ENCODE peak calls at places on chromosomes 5 and 9, in eight cellular contexts. One of them, this sample, is unnamed.

GRCh38 chr5:164934561-164934960 is 1429.1 kb downstream of the MAT2B start:
- DNase-seq in progenitor cell of endocrine pancreas: no peak
- DNase-seq in suprapubic skin: no peak
- DNase-seq in kidney epithelial cell: no peak
- DNase-seq in SK-N-SH: no peak
- DNase-seq in ascending aorta: no peak
- DNase-seq in cardiac muscle cell: no peak
- DNase-seq in mucosa of descending colon: no peak
- DNase-seq in this sample: no peak

GRCh38 chr5:115773010-115773580 is 43.4 kb downstream of the CDO1 start:
- DNase-seq in progenitor cell of endocrine pancreas: no peak
- DNase-seq in suprapubic skin: no peak
- DNase-seq in kidney epithelial cell: no peak
- DNase-seq in SK-N-SH: no peak
- DNase-seq in ascending aorta: no peak
- DNase-seq in cardiac muscle cell: no peak
- DNase-seq in mucosa of descending colon: no peak
- DNase-seq in this sample: no peak

GRCh38 chr5:80915716-80916115 is 44.4 kb upstream of the RASGRF2 start:
- DNase-seq in progenitor cell of endocrine pancreas: no peak
- DNase-seq in suprapubic skin: no peak
- DNase-seq in kidney epithelial cell: no peak
- DNase-seq in SK-N-SH: no peak
- DNase-seq in ascending aorta: no peak
- DNase-seq in cardiac muscle cell: no peak
- DNase-seq in mucosa of descending colon: no peak
- DNase-seq in this sample: no peak

GRCh38 chr9:137407590-137408300 is 15.2 kb downstream of the EXD3 start:
- DNase-seq in progenitor cell of endocrine pancreas: no peak
- DNase-seq in suprapubic skin: no peak
- DNase-seq in kidney epithelial cell: no peak
- DNase-seq in SK-N-SH: no peak
- DNase-seq in ascending aorta: no peak
- DNase-seq in cardiac muscle cell: no peak
- DNase-seq in mucosa of descending colon: peak
- DNase-seq in this sample: no peak

GRCh38 chr5:30808996-30809395 is 384.5 kb upstream of the CDH6 start:
- DNase-seq in progenitor cell of endocrine pancreas: no peak
- DNase-seq in suprapubic skin: no peak
- DNase-seq in kidney epithelial cell: no peak
- DNase-seq in SK-N-SH: no peak
- DNase-seq in ascending aorta: no peak
- DNase-seq in cardiac muscle cell: peak
- DNase-seq in mucosa of descending colon: no peak
- DNase-seq in this sample: no peak

GRCh38 chr5:119393201-119393691 is 37.4 kb downstream of the TNFAIP8 start:
- DNase-seq in progenitor cell of endocrine pancreas: no peak
- DNase-seq in suprapubic skin: no peak
- DNase-seq in kidney epithelial cell: no peak
- DNase-seq in SK-N-SH: no peak
- DNase-seq in ascending aorta: no peak
- DNase-seq in cardiac muscle cell: no peak
- DNase-seq in mucosa of descending colon: no peak
- DNase-seq in this sample: no peak

GRCh38 chr9:98706651-98707103 is 2.1 kb downstream of the GABBR2 start:
- DNase-seq in progenitor cell of endocrine pancreas: no peak
- DNase-seq in suprapubic skin: no peak
- DNase-seq in kidney epithelial cell: no peak
- DNase-seq in SK-N-SH: no peak
- DNase-seq in ascending aorta: no peak
- DNase-seq in cardiac muscle cell: no peak
- DNase-seq in mucosa of descending colon: no peak
- DNase-seq in this sample: no peak

GRCh38 chr5:110414360-110414759 is 312.1 kb downstream of the TMEM232 start:
- DNase-seq in progenitor cell of endocrine pancreas: no peak
- DNase-seq in suprapubic skin: no peak
- DNase-seq in kidney epithelial cell: no peak
- DNase-seq in SK-N-SH: no peak
- DNase-seq in ascending aorta: no peak
- DNase-seq in cardiac muscle cell: no peak
- DNase-seq in mucosa of descending colon: no peak
- DNase-seq in this sample: no peak

GRCh38 chr5:179777909-179778308 is 15.9 kb upstream of the LTC4S start:
- DNase-seq in progenitor cell of endocrine pancreas: no peak
- DNase-seq in suprapubic skin: no peak
- DNase-seq in kidney epithelial cell: no peak
- DNase-seq in SK-N-SH: no peak
- DNase-seq in ascending aorta: no peak
- DNase-seq in cardiac muscle cell: no peak
- DNase-seq in mucosa of descending colon: peak
- DNase-seq in this sample: no peak

GRCh38 chr5:179777456-179777855 is 16.3 kb upstream of the LTC4S start:
- DNase-seq in progenitor cell of endocrine pancreas: no peak
- DNase-seq in suprapubic skin: no peak
- DNase-seq in kidney epithelial cell: no peak
- DNase-seq in SK-N-SH: no peak
- DNase-seq in ascending aorta: no peak
- DNase-seq in cardiac muscle cell: no peak
- DNase-seq in mucosa of descending colon: no peak
- DNase-seq in this sample: no peak

GRCh38 chr5:179778591-179778990 is 15.2 kb upstream of the LTC4S start:
- DNase-seq in progenitor cell of endocrine pancreas: no peak
- DNase-seq in suprapubic skin: no peak
- DNase-seq in kidney epithelial cell: no peak
- DNase-seq in SK-N-SH: no peak
- DNase-seq in ascending aorta: no peak
- DNase-seq in cardiac muscle cell: no peak
- DNase-seq in mucosa of descending colon: no peak
- DNase-seq in this sample: no peak

GRCh38 chr5:179774442-179774841 is 19.3 kb upstream of the LTC4S start:
- DNase-seq in progenitor cell of endocrine pancreas: no peak
- DNase-seq in suprapubic skin: no peak
- DNase-seq in kidney epithelial cell: no peak
- DNase-seq in SK-N-SH: no peak
- DNase-seq in ascending aorta: no peak
- DNase-seq in cardiac muscle cell: no peak
- DNase-seq in mucosa of descending colon: no peak
- DNase-seq in this sample: no peak

GRCh38 chr5:179776413-179776938 is 17.3 kb upstream of the LTC4S start:
- DNase-seq in progenitor cell of endocrine pancreas: no peak
- DNase-seq in suprapubic skin: no peak
- DNase-seq in kidney epithelial cell: no peak
- DNase-seq in SK-N-SH: no peak
- DNase-seq in ascending aorta: no peak
- DNase-seq in cardiac muscle cell: no peak
- DNase-seq in mucosa of descending colon: no peak
- DNase-seq in this sample: no peak
- TF ChIP-seq CTCF in progenitor cell of endocrine pancreas: no peak
- TF ChIP-seq CTCF in suprapubic skin: no peak
- TF ChIP-seq CTCF in kidney epithelial cell: no peak
- TF ChIP-seq CTCF in SK-N-SH: no peak
- TF ChIP-seq CTCF in ascending aorta: no peak
- TF ChIP-seq CTCF in cardiac muscle cell: no peak
- TF ChIP-seq CTCF in mucosa of descending colon: no peak
- TF ChIP-seq CTCF in this sample: no peak

DNA sequence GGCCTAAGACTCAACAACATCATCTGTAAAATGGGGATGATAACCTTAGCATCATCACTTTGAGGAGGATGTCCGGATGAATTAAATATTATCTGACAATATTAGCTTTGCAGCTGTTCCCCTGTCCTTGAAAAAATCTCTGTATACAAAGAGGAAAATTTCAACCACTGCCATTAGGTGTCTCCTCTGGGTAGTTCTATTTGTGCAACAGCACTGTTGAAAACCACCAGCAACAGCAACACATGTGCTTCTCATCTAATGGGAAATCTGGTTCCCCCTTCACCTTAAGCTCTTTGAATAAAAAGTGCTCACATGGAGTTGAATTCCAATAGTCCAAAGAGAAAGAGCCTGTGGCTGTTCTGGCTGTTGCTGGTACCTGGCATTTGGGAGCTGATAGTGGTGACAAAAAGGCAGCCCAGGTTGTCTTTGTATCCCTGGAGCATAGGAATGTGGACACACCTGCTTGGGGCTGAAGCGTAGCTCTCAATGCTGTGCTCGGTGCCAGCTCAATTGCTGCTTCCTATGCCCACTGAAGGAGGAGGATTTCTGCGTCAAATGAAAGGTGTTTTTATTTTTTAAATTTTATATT is 322.1 kb upstream of the MSX2 start:
- DNase-seq in progenitor cell of endocrine pancreas: no peak
- DNase-seq in suprapubic skin: no peak
- DNase-seq in kidney epithelial cell: no peak
- DNase-seq in SK-N-SH: peak
- DNase-seq in ascending aorta: no peak
- DNase-seq in cardiac muscle cell: no peak
- DNase-seq in mucosa of descending colon: no peak
- DNase-seq in this sample: no peak
- TF ChIP-seq CTCF in progenitor cell of endocrine pancreas: no peak
- TF ChIP-seq CTCF in suprapubic skin: no peak
- TF ChIP-seq CTCF in kidney epithelial cell: no peak
- TF ChIP-seq CTCF in SK-N-SH: peak
- TF ChIP-seq CTCF in ascending aorta: no peak
- TF ChIP-seq CTCF in cardiac muscle cell: peak
- TF ChIP-seq CTCF in mucosa of descending colon: no peak
- TF ChIP-seq CTCF in this sample: no peak

GRCh38 chr9:129109952-129110739 is 447 bp downstream of the CRAT start:
- DNase-seq in progenitor cell of endocrine pancreas: no peak
- DNase-seq in suprapubic skin: peak
- DNase-seq in kidney epithelial cell: no peak
- DNase-seq in SK-N-SH: no peak
- DNase-seq in ascending aorta: peak
- DNase-seq in cardiac muscle cell: peak
- DNase-seq in mucosa of descending colon: no peak
- DNase-seq in this sample: no peak
- TF ChIP-seq CTCF in progenitor cell of endocrine pancreas: peak
- TF ChIP-seq CTCF in suprapubic skin: no peak
- TF ChIP-seq CTCF in kidney epithelial cell: no peak
- TF ChIP-seq CTCF in SK-N-SH: no peak
- TF ChIP-seq CTCF in ascending aorta: peak
- TF ChIP-seq CTCF in cardiac muscle cell: no peak
- TF ChIP-seq CTCF in mucosa of descending colon: no peak
- TF ChIP-seq CTCF in this sample: no peak

DNA sequence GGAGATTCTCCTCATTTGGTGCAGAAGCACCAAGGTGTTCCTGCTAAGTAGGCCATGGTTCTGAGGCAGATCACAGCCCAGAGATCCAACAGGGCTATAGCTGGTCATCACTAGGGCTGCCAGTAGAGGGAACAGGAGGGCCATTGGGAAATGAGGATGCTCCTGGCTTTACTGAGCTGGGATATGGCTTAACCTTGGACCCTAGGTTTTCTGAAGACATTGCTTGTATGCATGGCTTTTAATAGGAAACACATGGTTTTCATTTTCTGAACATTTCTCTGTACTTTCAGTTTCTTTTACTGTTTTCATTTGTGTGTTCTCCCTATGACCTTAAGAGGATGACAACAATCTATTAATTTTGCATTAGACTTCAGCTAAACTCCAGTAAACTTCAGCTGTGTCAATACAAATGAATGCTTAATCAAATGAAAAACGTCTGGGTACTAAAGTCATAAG is at the start of gene IFNW1:
- DNase-seq in progenitor cell of endocrine pancreas: no peak
- DNase-seq in suprapubic skin: no peak
- DNase-seq in kidney epithelial cell: no peak
- DNase-seq in SK-N-SH: peak
- DNase-seq in ascending aorta: no peak
- DNase-seq in cardiac muscle cell: no peak
- DNase-seq in mucosa of descending colon: no peak
- DNase-seq in this sample: no peak
- TF ChIP-seq CTCF in progenitor cell of endocrine pancreas: no peak
- TF ChIP-seq CTCF in suprapubic skin: no peak
- TF ChIP-seq CTCF in kidney epithelial cell: peak
- TF ChIP-seq CTCF in SK-N-SH: peak
- TF ChIP-seq CTCF in ascending aorta: no peak
- TF ChIP-seq CTCF in cardiac muscle cell: peak
- TF ChIP-seq CTCF in mucosa of descending colon: no peak
- TF ChIP-seq CTCF in this sample: no peak

DNA sequence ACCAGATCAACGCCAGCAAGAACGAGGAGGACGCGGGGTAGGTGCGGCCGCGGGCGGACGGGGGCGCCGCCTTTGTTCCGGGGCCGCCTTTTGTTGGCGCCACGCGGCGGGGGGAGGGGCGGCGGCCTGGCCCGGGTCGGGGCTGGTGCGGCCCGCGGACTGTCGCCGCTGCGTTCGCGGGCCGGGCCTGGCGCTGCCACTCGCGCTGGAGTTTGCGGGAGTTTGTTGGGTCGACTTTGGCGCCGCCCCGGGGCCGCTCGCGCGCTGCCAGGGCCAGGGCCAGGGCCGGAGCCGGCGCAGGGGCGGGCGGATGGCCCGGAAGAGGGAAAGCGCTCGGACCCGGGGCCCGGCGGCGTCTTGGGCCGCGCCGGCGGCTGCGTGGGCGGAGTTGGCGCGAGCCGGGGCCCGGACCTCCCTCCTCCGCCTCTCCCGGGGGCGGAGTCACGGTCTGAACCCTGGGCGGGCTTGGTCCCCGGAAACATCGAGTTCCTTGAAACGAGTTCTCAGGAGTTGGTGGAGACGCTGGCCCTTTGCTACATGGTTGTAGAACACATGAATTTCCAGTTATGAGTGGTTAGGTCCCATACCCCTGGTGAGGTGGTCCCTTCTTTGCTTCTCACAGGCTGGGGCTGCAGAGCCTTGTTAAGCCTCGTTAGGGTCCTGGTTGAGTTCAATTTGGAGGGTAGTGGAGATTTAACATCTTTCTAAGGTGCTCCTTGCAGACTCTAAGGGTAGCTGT is 846 bp downstream of the HNRNPAB start:
- DNase-seq in progenitor cell of endocrine pancreas: peak
- DNase-seq in suprapubic skin: peak
- DNase-seq in kidney epithelial cell: no peak
- DNase-seq in SK-N-SH: peak
- DNase-seq in ascending aorta: peak
- DNase-seq in cardiac muscle cell: peak
- DNase-seq in mucosa of descending colon: peak
- DNase-seq in this sample: peak
- TF ChIP-seq CTCF in progenitor cell of endocrine pancreas: no peak
- TF ChIP-seq CTCF in suprapubic skin: no peak
- TF ChIP-seq CTCF in kidney epithelial cell: no peak
- TF ChIP-seq CTCF in SK-N-SH: no peak
- TF ChIP-seq CTCF in ascending aorta: no peak
- TF ChIP-seq CTCF in cardiac muscle cell: no peak
- TF ChIP-seq CTCF in mucosa of descending colon: no peak
- TF ChIP-seq CTCF in this sample: no peak

DNA sequence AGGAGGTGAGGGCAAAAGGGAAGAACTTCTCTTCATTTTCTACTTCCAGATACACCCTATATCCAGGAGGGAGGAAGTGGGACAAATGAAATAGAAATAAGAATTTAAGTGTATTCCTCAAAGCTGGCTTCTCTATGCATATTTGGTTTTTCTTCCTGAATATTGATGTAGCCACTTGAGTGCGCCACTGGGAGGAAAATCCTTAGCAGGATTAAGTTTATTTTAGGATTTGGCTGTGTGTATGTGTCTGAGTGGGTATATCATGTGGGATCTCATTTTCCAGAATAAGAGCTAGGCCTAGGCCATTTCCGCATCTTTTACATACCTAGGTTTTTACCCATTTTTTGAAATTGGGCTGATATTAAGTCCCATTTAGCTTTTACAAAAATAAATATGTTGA is 42.5 kb downstream of the MAP1B start:
- DNase-seq in progenitor cell of endocrine pancreas: no peak
- DNase-seq in suprapubic skin: no peak
- DNase-seq in kidney epithelial cell: no peak
- DNase-seq in SK-N-SH: no peak
- DNase-seq in ascending aorta: no peak
- DNase-seq in cardiac muscle cell: no peak
- DNase-seq in mucosa of descending colon: no peak
- DNase-seq in this sample: no peak
- TF ChIP-seq CTCF in progenitor cell of endocrine pancreas: no peak
- TF ChIP-seq CTCF in suprapubic skin: no peak
- TF ChIP-seq CTCF in kidney epithelial cell: no peak
- TF ChIP-seq CTCF in SK-N-SH: peak
- TF ChIP-seq CTCF in ascending aorta: peak
- TF ChIP-seq CTCF in cardiac muscle cell: peak
- TF ChIP-seq CTCF in mucosa of descending colon: no peak
- TF ChIP-seq CTCF in this sample: no peak

This sample was measured in omental fat pad.